ENCODE peak calls at places on chromosomes 13 and 19, in seven cellular contexts. U is right lobe of liver; B is effector CD4-positive, alpha-beta T cell; S is NCI-H146; T is EL; P is T-helper 1 cell; H is NCI-H2029. N is an unnamed sample.

GRCh38 chr13:20128459-20128927 is 32.4 kb downstream of the GJA3 start:
- DNase-seq in U (peak; percentile 56), T (no peak), B (no peak), P (no peak), S (no peak), H (no peak), N (peak; percentile 53)

GRCh38 chr13:63408227-63409202 is 1992.9 kb upstream of the PCDH20 start:
- DNase-seq in B (no peak), S (no peak), U (no peak), H (no peak), T (no peak), P (no peak), N (no peak)

GRCh38 chr13:75437582-75438318 is 44.2 kb downstream of the TBC1D4 start:
- DNase-seq in H (no peak), T (peak; percentile 19), S (no peak), P (no peak), B (no peak), U (no peak), N (no peak)

GRCh38 chr19:54336893-54337857 is 1.8 kb downstream of the LILRA4 start:
- DNase-seq in S (no peak), U (no peak), P (no peak), T (no peak), H (no peak), B (no peak), N (no peak)

GRCh38 chr19:15399635-15400034 is 19.2 kb downstream of the AKAP8L start:
- DNase-seq in U (no peak), B (no peak), S (no peak), T (no peak), H (no peak), P (no peak), N (peak; percentile 38)

GRCh38 chr13:40798380-40798779 is 9.0 kb downstream of the SLC25A15 start:
- DNase-seq in U (peak; percentile 39), T (no peak), S (no peak), H (peak; percentile 42), P (no peak), B (no peak), N (no peak)

GRCh38 chr13:23806874-23807522 is 82.2 kb downstream of the MIPEP start:
- DNase-seq in H (no peak), U (no peak), T (no peak), B (no peak), P (no peak), S (peak; percentile 1), N (no peak)

GRCh38 chr13:59413121-59413520 is 750.6 kb downstream of the DIAPH3 start:
- DNase-seq in H (no peak), S (no peak), U (no peak), P (no peak), B (no peak), T (peak; percentile 3), N (no peak)

GRCh38 chr13:78160793-78161192 is 242.2 kb upstream of the EDNRB start:
- DNase-seq in B (no peak), U (no peak), S (peak; percentile 7), H (no peak), P (no peak), T (peak; percentile 69), N (no peak)

GRCh38 chr19:661427-662196 is 1.4 kb downstream of the RNF126 start:
- DNase-seq in T (no peak), P (peak; percentile 65), B (peak; percentile 54), U (no peak), H (no peak), S (no peak), N (peak; percentile 79)

GRCh38 chr13:27339299-27339698 is 68.7 kb downstream of the RASL11A start:
- DNase-seq in S (peak; percentile 10), B (peak; percentile 8), P (no peak), T (peak; percentile 55), U (no peak), H (no peak), N (peak; percentile 46)

GRCh38 chr19:927044-927706 is 1.3 kb downstream of the ARID3A start:
- DNase-seq in T (no peak), S (no peak), P (no peak), H (no peak), B (no peak), U (peak; percentile 80), N (peak; percentile 48)

GRCh38 chr13:43963726-43964125 is 84.0 kb downstream of the LACC1 start:
- DNase-seq in P (no peak), U (no peak), T (no peak), B (no peak), H (no peak), S (no peak), N (no peak)

GRCh38 chr13:43058318-43058674 is 34.9 kb downstream of the DNAJC15 start:
- DNase-seq in H (no peak), B (no peak), U (no peak), T (peak; percentile 99), S (peak; percentile 96), P (no peak), N (no peak)

GRCh38 chr19:28289294-28290063 is 923.5 kb downstream of the UQCRFS1 start:
- DNase-seq in B (no peak), H (peak; percentile 91), P (no peak), T (no peak), S (no peak), U (no peak), N (no peak)

GRCh38 chr13:52371736-52372247 is 34.2 kb downstream of the THSD1 start:
- DNase-seq in B (no peak), U (no peak), S (peak; percentile 42), T (peak; percentile 60), H (no peak), P (no peak), N (no peak)

GRCh38 chr13:53137777-53138176 is 109.2 kb downstream of the OLFM4 start:
- DNase-seq in H (no peak), U (no peak), S (no peak), T (peak; percentile 90), B (no peak), P (no peak), N (no peak)

GRCh38 chr13:45781553-45782326 is 69.8 kb downstream of the SIAH3 start:
- DNase-seq in U (peak; percentile 52), H (peak; percentile 70), B (no peak), S (peak; percentile 79), P (no peak), T (peak; percentile 6), N (peak; percentile 64)

GRCh38 chr13:99688776-99689175 is 187.5 kb downstream of the TM9SF2 start:
- DNase-seq in H (no peak), S (no peak), U (no peak), T (no peak), B (no peak), P (no peak), N (no peak)

GRCh38 chr19:16899566-16900075 is 10.8 kb downstream of the F2RL3 start:
- DNase-seq in U (peak; percentile 51), H (peak; percentile 7), T (peak; percentile 27), P (no peak), S (peak; percentile 50), B (no peak), N (peak; percentile 75)

GRCh38 chr13:79490846-79491245 is 9.9 kb downstream of the NDFIP2 start:
- DNase-seq in U (no peak), P (no peak), T (peak; percentile 40), S (no peak), B (no peak), H (no peak), N (no peak)

GRCh38 chr13:99086869-99087129 is 108.9 kb upstream of the DOCK9 start:
- DNase-seq in U (no peak), P (peak; percentile 41), H (no peak), T (peak; percentile 45), S (peak; percentile 77), B (peak; percentile 20), N (no peak)

GRCh38 chr13:41864658-41865057 is 96.3 kb downstream of the VWA8 start:
- DNase-seq in H (no peak), T (no peak), B (no peak), S (no peak), P (no peak), U (no peak), N (no peak)

GRCh38 chr13:107866666-107867623 is 348.4 kb downstream of the LIG4 start:
- DNase-seq in T (no peak), U (no peak), S (peak; percentile 43), P (no peak), H (no peak), B (no peak), N (no peak)

GRCh38 chr13:64817721-64818120 is 2412.4 kb downstream of the PCDH9 start:
- DNase-seq in P (no peak), U (no peak), S (no peak), T (peak; percentile 62), B (no peak), H (no peak), N (no peak)

GRCh38 chr19:34484328-34484727 is 2.8 kb downstream of the WTIP start:
- DNase-seq in S (no peak), B (no peak), H (no peak), P (no peak), U (no peak), T (no peak), N (no peak)

GRCh38 chr13:106155411-106155810 is 380.1 kb downstream of the EFNB2 start:
- DNase-seq in B (no peak), U (no peak), H (no peak), S (no peak), T (peak; percentile 76), P (no peak), N (no peak)

GRCh38 chr19:13163609-13164364 is 13.6 kb downstream of the IER2 start:
- DNase-seq in H (no peak), P (peak; percentile 22), B (peak; percentile 21), T (peak; percentile 94), U (peak; percentile 62), S (peak; percentile 87), N (peak; percentile 74)

GRCh38 chr13:39263033-39263432 is 224.8 kb downstream of the NHLRC3 start:
- DNase-seq in P (no peak), T (peak; percentile 50), H (no peak), B (no peak), S (peak; percentile 70), U (peak; percentile 23), N (no peak)

GRCh38 chr19:28764066-28764465 is 448.9 kb downstream of the UQCRFS1 start:
- DNase-seq in U (no peak), P (no peak), H (no peak), B (no peak), T (no peak), S (no peak), N (no peak)

GRCh38 chr13:112066624-112067004 is 335 bp upstream of the SOX1 start:
- DNase-seq in U (peak; percentile 54), B (peak; percentile 14), T (no peak), H (peak; percentile 76), P (peak; percentile 50), S (peak; percentile 84), N (peak; percentile 56)

GRCh38 chr19:57802269-57802668 is 12.4 kb downstream of the ZNF552 start:
- DNase-seq in H (no peak), T (no peak), P (no peak), S (no peak), U (no peak), B (no peak), N (no peak)

GRCh38 chr19:21698215-21698614 is 69.2 kb downstream of the ZNF100 start:
- DNase-seq in T (peak; percentile 30), H (peak; percentile 45), B (no peak), U (no peak), P (no peak), S (peak; percentile 31), N (no peak)

GRCh38 chr19:30231408-30232318 is 140.5 kb upstream of the ZNF536 start:
- DNase-seq in P (no peak), H (no peak), S (no peak), B (no peak), U (no peak), T (no peak), N (no peak)

GRCh38 chr13:70950664-70951063 is 842.4 kb upstream of the KLHL1 start:
- DNase-seq in T (no peak), P (no peak), S (no peak), B (no peak), H (no peak), U (no peak), N (no peak)

GRCh38 chr19:16051254-16052025 is 24.9 kb upstream of the TPM4 start:
- DNase-seq in P (peak; percentile 22), B (peak; percentile 28), H (no peak), U (no peak), S (no peak), T (peak; percentile 22), N (no peak)

N was measured in Peyer's patch.